ENCODE peak calls at places on chromosomes 4 and X, in six cellular contexts. A is fibroblast of villous mesenchyme, H is WERI-Rb-1, F is IMR-90, G is HL-60, E is foreskin fibroblast. D is an unnamed sample.

GRCh38 chr4:6493668-6494304 is 21.4 kb upstream of the PPP2R2C start:
- DNase-seq in A (peak), H (no peak), F (peak), G (no peak), E (peak), D (peak)

GRCh38 chr4:168409089-168409801 is 71.0 kb downstream of the DDX60L start:
- DNase-seq in A (peak), H (no peak), F (peak), G (no peak), E (peak), D (peak)

GRCh38 chr4:85741921-85742591 is 267.1 kb downstream of the ARHGAP24 start:
- DNase-seq in A (no peak), H (no peak), F (no peak), G (no peak), E (no peak), D (no peak)

GRCh38 chr4:54568184-54568583 is 89.6 kb upstream of the KIT start:
- DNase-seq in A (peak), H (no peak), F (peak), G (no peak), E (peak), D (peak)

GRCh38 chrX:155216940-155217450 is 735 bp downstream of the VBP1 start:
- DNase-seq in A (no peak), H (no peak), F (peak), G (no peak), E (peak), D (no peak)

GRCh38 chr4:156976147-156976546 is 4.5 kb upstream of the PDGFC start:
- DNase-seq in A (peak), H (no peak), F (peak), G (no peak), E (peak), D (peak)

GRCh38 chrX:149286940-149287349 is 218.2 kb downstream of the IDS start:
- DNase-seq in A (peak), H (peak), F (peak), G (no peak), E (peak), D (peak)

GRCh38 chrX:17654116-17654515 is 83.2 kb upstream of the SCML1 start:
- DNase-seq in A (no peak), H (no peak), F (no peak), G (no peak), E (no peak), D (no peak)

GRCh38 chr4:93217423-93217822 is 611.1 kb upstream of the ATOH1 start:
- DNase-seq in A (no peak), H (peak), F (no peak), G (no peak), E (no peak), D (no peak)

GRCh38 chr4:122489061-122489460 is 32.5 kb upstream of the IL2 start:
- DNase-seq in A (no peak), H (no peak), F (no peak), G (no peak), E (no peak), D (no peak)

GRCh38 chrX:9605484-9605883 is 140.6 kb downstream of the TBL1X start:
- DNase-seq in A (no peak), H (no peak), F (no peak), G (no peak), E (no peak), D (no peak)

GRCh38 chrX:122094611-122095010 is 1047.2 kb downstream of the GLUD2 start:
- DNase-seq in A (peak), H (no peak), F (no peak), G (no peak), E (peak), D (peak)

GRCh38 chrX:115423091-115423490 is 133.6 kb downstream of the LUZP4 start:
- DNase-seq in A (no peak), H (no peak), F (no peak), G (no peak), E (no peak), D (no peak)

GRCh38 chr4:8940792-8941491 is 69.3 kb upstream of the HMX1 start:
- DNase-seq in A (no peak), H (peak), F (no peak), G (no peak), E (no peak), D (no peak)

GRCh38 chr4:58163172-58163571 is 1053.0 kb upstream of the IGFBP7 start:
- DNase-seq in A (no peak), H (peak), F (no peak), G (no peak), E (no peak), D (peak)

GRCh38 chrX:50941638-50942037 is 31.1 kb downstream of the BMP15 start:
- DNase-seq in A (no peak), H (peak), F (no peak), G (no peak), E (no peak), D (peak)

GRCh38 chr4:25861951-25862410 is 807 bp downstream of the SEL1L3 start:
- DNase-seq in A (no peak), H (no peak), F (peak), G (no peak), E (peak), D (peak)

GRCh38 chr4:177229331-177229730 is 80.3 kb upstream of the NEIL3 start:
- DNase-seq in A (peak), H (no peak), F (peak), G (no peak), E (peak), D (no peak)

GRCh38 chr4:7899184-7899583 is 40.5 kb downstream of the AFAP1 start:
- DNase-seq in A (no peak), H (no peak), F (no peak), G (no peak), E (no peak), D (no peak)

GRCh38 chrX:100829730-100830129 is 9.5 kb downstream of the CSTF2 start:
- DNase-seq in A (peak), H (no peak), F (peak), G (peak), E (peak), D (peak)

GRCh38 chrX:136209016-136209738 is 42.0 kb downstream of the MAP7D3 start:
- DNase-seq in A (peak), H (peak), F (peak), G (no peak), E (peak), D (peak)

GRCh38 chr4:170005472-170005871 is 20.7 kb downstream of the MFAP3L start:
- DNase-seq in A (no peak), H (no peak), F (no peak), G (no peak), E (no peak), D (no peak)

GRCh38 chr4:68691186-68691585 is 20.7 kb upstream of the UGT2B15 start:
- DNase-seq in A (no peak), H (no peak), F (no peak), G (no peak), E (no peak), D (no peak)

GRCh38 chr4:17957689-17958088 is 63.9 kb downstream of the LCORL start:
- DNase-seq in A (no peak), H (no peak), F (peak), G (no peak), E (no peak), D (peak)

GRCh38 chrX:125289209-125289608 is 30.5 kb upstream of the TEX13C start:
- DNase-seq in A (no peak), H (no peak), F (peak), G (no peak), E (no peak), D (no peak)

GRCh38 chrX:19070555-19070994 is 51.7 kb downstream of the ADGRG2 start:
- DNase-seq in A (no peak), H (no peak), F (no peak), G (no peak), E (no peak), D (no peak)

GRCh38 chr4:3745886-3746656 is 20.1 kb upstream of the ADRA2C start:
- DNase-seq in A (peak), H (no peak), F (no peak), G (no peak), E (no peak), D (no peak)

GRCh38 chr4:41212221-41213203 is 1.8 kb downstream of the APBB2 start:
- DNase-seq in A (peak), H (peak), F (peak), G (no peak), E (peak), D (peak)

GRCh38 chr4:19478791-19479190 is 772.9 kb upstream of the SLIT2 start:
- DNase-seq in A (peak), H (no peak), F (peak), G (no peak), E (peak), D (no peak)

GRCh38 chr4:43564601-43565000 is 672.1 kb downstream of the GRXCR1 start:
- DNase-seq in A (no peak), H (peak), F (no peak), G (no peak), E (no peak), D (no peak)

GRCh38 chr4:103443324-103443723 is 245.2 kb upstream of the CENPE start:
- DNase-seq in A (no peak), H (no peak), F (no peak), G (no peak), E (no peak), D (peak)

GRCh38 chr4:47473351-47473750 is 9.8 kb upstream of the COMMD8 start:
- DNase-seq in A (no peak), H (no peak), F (no peak), G (no peak), E (no peak), D (no peak)

GRCh38 chrX:115408736-115409390 is 119.3 kb downstream of the LUZP4 start:
- DNase-seq in A (peak), H (no peak), F (peak), G (no peak), E (no peak), D (no peak)

GRCh38 chr4:165563851-165564250 is 185.0 kb downstream of the CPE start:
- DNase-seq in A (no peak), H (no peak), F (no peak), G (no peak), E (peak), D (peak)

GRCh38 chrX:21770631-21771321 is 12.9 kb upstream of the SMPX start:
- DNase-seq in A (no peak), H (no peak), F (no peak), G (no peak), E (no peak), D (peak)

GRCh38 chr4:185846550-185847210 is 34.7 kb upstream of the SORBS2 start:
- DNase-seq in A (no peak), H (no peak), F (no peak), G (no peak), E (peak), D (peak)
- H3K4me3 ChIP-seq in A (no peak), H (no peak), F (no peak), G (no peak), E (no peak), D (no peak)

GRCh38 chrX:142804085-142804484 is 221.6 kb upstream of the SPANXN4 start:
- DNase-seq in A (no peak), H (peak), F (no peak), G (no peak), E (no peak), D (no peak)
- TF ChIP-seq CTCF in A (no peak), H (peak), F (no peak), G (no peak), E (no peak), D (no peak)

GRCh38 chrX:107206697-107207065 is 270 bp downstream of the DNAAF6 start:
- DNase-seq in A (no peak), H (no peak), F (no peak), G (no peak), E (no peak), D (no peak)
- H3K4me3 ChIP-seq in A (no peak), H (no peak), F (no peak), G (no peak), E (no peak), D (peak)

GRCh38 chrX:109384569-109385174 is 97.2 kb downstream of the GUCY2F start:
- DNase-seq in A (peak), H (no peak), F (peak), G (no peak), E (peak), D (peak)
- TF ChIP-seq CTCF in A (peak), H (no peak), F (peak), G (no peak), E (peak), D (peak)

GRCh38 chr4:183097251-183098079 is 1.6 kb upstream of the WWC2 start:
- DNase-seq in A (no peak), H (no peak), F (no peak), G (no peak), E (no peak), D (no peak)
- H3K4me3 ChIP-seq in A (peak), H (no peak), F (peak), G (peak), E (peak), D (peak)

GRCh38 chr4:4780634-4781287 is 78.7 kb upstream of the MSX1 start:
- DNase-seq in A (peak), H (no peak), F (peak), G (no peak), E (peak), D (peak)
- TF ChIP-seq CTCF in A (no peak), H (no peak), F (peak), G (no peak), E (peak), D (no peak)

DNA sequence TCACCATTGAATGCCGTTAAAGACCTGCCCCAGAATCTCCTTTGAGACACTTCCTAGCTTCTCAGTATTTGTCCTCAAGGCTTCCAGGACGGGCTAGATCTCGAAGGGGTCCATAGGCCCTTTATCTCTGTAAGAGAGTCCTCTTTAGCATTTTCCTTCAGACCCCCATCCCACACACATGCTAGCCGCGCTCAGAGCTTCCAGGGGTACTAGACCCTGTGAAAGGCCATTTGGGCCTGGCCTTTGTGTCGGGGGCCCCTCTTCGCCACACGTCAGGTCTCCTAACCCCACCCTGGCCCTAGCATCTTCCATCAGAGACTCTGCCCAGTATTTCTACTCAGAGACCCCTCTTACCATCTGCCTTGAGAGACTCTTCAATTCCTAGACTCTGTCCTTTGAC is 759 bp downstream of the UBA1 start:
- DNase-seq in A (no peak), H (no peak), F (no peak), G (no peak), E (no peak), D (no peak)
- H3K4me3 ChIP-seq in A (peak), H (peak), F (peak), G (peak), E (peak), D (peak)

GRCh38 chr4:87112063-87112462 is 108.4 kb downstream of the KLHL8 start:
- DNase-seq in A (peak), H (no peak), F (peak), G (no peak), E (no peak), D (no peak)

GRCh38 chr4:87117730-87118075 is 102.7 kb downstream of the KLHL8 start:
- DNase-seq in A (no peak), H (no peak), F (no peak), G (no peak), E (no peak), D (no peak)

GRCh38 chr4:87117051-87117729 is 103.2 kb downstream of the KLHL8 start:
- DNase-seq in A (no peak), H (no peak), F (no peak), G (no peak), E (no peak), D (no peak)

GRCh38 chr4:87116230-87116629 is 104.2 kb downstream of the KLHL8 start:
- DNase-seq in A (no peak), H (no peak), F (no peak), G (no peak), E (no peak), D (no peak)

DNA sequence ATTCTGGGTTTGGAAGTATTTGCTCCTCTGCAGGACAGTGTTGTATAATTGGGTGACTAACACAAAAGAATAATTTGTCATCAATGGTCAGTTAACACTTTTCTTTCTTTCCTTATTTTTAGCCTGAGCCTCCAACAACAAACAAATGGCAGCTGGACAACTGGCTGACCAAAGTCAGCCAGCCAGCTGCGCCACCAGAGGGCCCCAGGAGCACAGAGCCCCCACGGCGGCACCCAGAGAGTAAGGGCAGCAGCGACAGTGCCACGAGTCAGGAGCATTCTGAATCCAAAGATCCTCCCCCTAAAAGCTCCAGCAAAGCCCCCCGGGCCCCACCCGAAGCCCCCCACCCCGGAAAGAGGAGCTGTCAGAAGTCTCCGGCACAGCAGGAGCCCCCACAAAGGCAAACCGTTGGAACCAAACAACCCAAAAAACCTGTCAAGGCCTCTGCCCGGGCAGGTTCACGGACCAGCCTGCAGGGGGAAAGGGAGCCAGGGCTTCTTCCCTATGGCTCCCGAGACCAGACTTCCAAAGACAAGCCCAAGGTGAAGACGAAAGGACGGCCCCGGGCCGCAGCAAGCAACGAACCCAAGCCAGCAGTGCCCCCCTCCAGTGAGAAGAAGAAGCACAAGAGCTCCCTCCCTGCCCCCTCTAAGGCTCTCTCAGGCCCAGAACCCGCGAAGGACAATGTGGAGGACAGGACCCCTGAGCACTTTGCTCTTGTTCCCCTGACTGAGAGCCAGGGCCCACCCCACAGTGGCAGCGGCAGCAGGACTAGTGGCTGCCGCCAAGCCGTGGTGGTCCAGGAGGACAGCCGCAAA is 106.0 kb downstream of the KLHL8 start:
- DNase-seq in A (no peak), H (no peak), F (no peak), G (no peak), E (no peak), D (no peak)
- TF ChIP-seq CTCF in A (no peak), H (peak), F (peak), G (no peak), E (no peak), D (no peak)

D was measured in epithelial cell of esophagus.